ENCODE peak calls at places on chromosomes 16 and 17, in eight cellular contexts. C is AG09319; U is activated naive CD4-positive, alpha-beta T cell treated with Interleukin-2 at 50 U/mL for 16 hours; P is heart left ventricle; I is hypothalamus; Y is nucleus accumbens; A is stimulated activated naive CD8-positive, alpha-beta T cell treated with anti-CD3 and anti-CD28 coated beads, Interleukin-15, amount 100 ng/mL, for 72 hours; W is amniotic epithelial cell. T is an unnamed sample.

GRCh38 chr17:17305282-17305801 is 2.2 kb downstream of the NT5M start:
- DNase-seq in C (no peak), U (peak), P (no peak), I (no peak), Y (no peak), A (peak), W (no peak), T (no peak)

GRCh38 chr17:82439829-82440365 is 10.7 kb downstream of the CYBC1 start:
- DNase-seq in C (no peak), U (no peak), P (no peak), I (no peak), Y (no peak), A (no peak), W (no peak), T (no peak)

GRCh38 chr16:8204096-8204495 is 386.2 kb downstream of the TMEM114 start:
- DNase-seq in C (no peak), U (no peak), P (no peak), I (no peak), Y (no peak), A (no peak), W (no peak), T (no peak)

GRCh38 chr17:30554839-30555751 is 77.9 kb downstream of the GOSR1 start:
- DNase-seq in C (no peak), U (no peak), P (no peak), I (no peak), Y (no peak), A (no peak), W (peak), T (no peak)

GRCh38 chr17:34146440-34147043 is 108.5 kb upstream of the CCL2 start:
- DNase-seq in C (no peak), U (peak), P (peak), I (no peak), Y (no peak), A (peak), W (no peak), T (peak)

GRCh38 chr17:2243953-2244352 is 59.6 kb downstream of the SMG6 start:
- DNase-seq in C (no peak), U (no peak), P (no peak), I (no peak), Y (no peak), A (no peak), W (no peak), T (no peak)

GRCh38 chr16:4925791-4926190 is 11.2 kb downstream of the PPL start:
- DNase-seq in C (no peak), U (no peak), P (no peak), I (no peak), Y (no peak), A (no peak), W (peak), T (no peak)

GRCh38 chr16:1691956-1692355 is 13.9 kb downstream of the JPT2 start:
- DNase-seq in C (no peak), U (no peak), P (no peak), I (no peak), Y (no peak), A (no peak), W (peak), T (no peak)

GRCh38 chr17:8210761-8211458 is 535 bp upstream of the AURKB start:
- DNase-seq in C (no peak), U (no peak), P (no peak), I (no peak), Y (no peak), A (no peak), W (no peak), T (no peak)

GRCh38 chr17:71269201-71269600 is 851.6 kb upstream of the SOX9 start:
- DNase-seq in C (no peak), U (no peak), P (no peak), I (no peak), Y (no peak), A (no peak), W (no peak), T (no peak)

GRCh38 chr16:66451548-66451947 is 24.5 kb downstream of the BEAN1 start:
- DNase-seq in C (no peak), U (no peak), P (no peak), I (no peak), Y (no peak), A (no peak), W (no peak), T (no peak)

GRCh38 chr16:67246081-67246944 is 968 bp downstream of the FHOD1 start:
- DNase-seq in C (peak), U (peak), P (peak), I (peak), Y (peak), A (peak), W (peak), T (peak)

GRCh38 chr17:18031955-18032354 is 7.0 kb downstream of the ATPAF2 start:
- DNase-seq in C (no peak), U (no peak), P (no peak), I (no peak), Y (no peak), A (no peak), W (no peak), T (no peak)

GRCh38 chr16:56743840-56744239 is 13.9 kb downstream of the NUP93 start:
- DNase-seq in C (no peak), U (no peak), P (no peak), I (no peak), Y (no peak), A (no peak), W (no peak), T (no peak)

GRCh38 chr17:1977583-1978395 is 47.3 kb downstream of the RTN4RL1 start:
- DNase-seq in C (no peak), U (no peak), P (no peak), I (peak), Y (peak), A (no peak), W (no peak), T (peak)

GRCh38 chr17:73297934-73298861 is 13.6 kb downstream of the CDC42EP4 start:
- DNase-seq in C (no peak), U (no peak), P (no peak), I (no peak), Y (no peak), A (no peak), W (peak), T (no peak)

GRCh38 chr16:79062336-79062735 is 538.2 kb downstream of the MAF start:
- DNase-seq in C (no peak), U (no peak), P (no peak), I (no peak), Y (no peak), A (no peak), W (no peak), T (no peak)

GRCh38 chr16:88838566-88838965 is 18.2 kb downstream of the GALNS start:
- DNase-seq in C (no peak), U (no peak), P (no peak), I (no peak), Y (no peak), A (no peak), W (no peak), T (no peak)

GRCh38 chr16:75181630-75182029 is 25.3 kb downstream of the CTRB2 start:
- DNase-seq in C (no peak), U (no peak), P (no peak), I (no peak), Y (no peak), A (no peak), W (no peak), T (no peak)

GRCh38 chr16:86665929-86666328 is 87.6 kb downstream of the FOXL1 start:
- DNase-seq in C (no peak), U (no peak), P (no peak), I (no peak), Y (no peak), A (no peak), W (no peak), T (no peak)

GRCh38 chr17:32878211-32878610 is 1.3 kb upstream of the MYO1D start:
- DNase-seq in C (peak), U (no peak), P (no peak), I (no peak), Y (no peak), A (no peak), W (peak), T (no peak)

GRCh38 chr17:33369149-33369548 is 76.1 kb upstream of the ASIC2 start:
- DNase-seq in C (no peak), U (no peak), P (no peak), I (no peak), Y (no peak), A (no peak), W (no peak), T (no peak)

GRCh38 chr17:259341-259976 is 78.0 kb upstream of the DOC2B start:
- DNase-seq in C (no peak), U (no peak), P (no peak), I (no peak), Y (no peak), A (peak), W (no peak), T (no peak)

GRCh38 chr16:81804134-81804610 is 25.1 kb downstream of the PLCG2 start:
- DNase-seq in C (no peak), U (no peak), P (no peak), I (no peak), Y (no peak), A (no peak), W (no peak), T (no peak)

GRCh38 chr16:80540516-80541305 is at the start of gene DYNLRB2:
- DNase-seq in C (peak), U (peak), P (peak), I (peak), Y (peak), A (peak), W (peak), T (peak)

GRCh38 chr17:12088035-12088434 is 67.4 kb downstream of the MAP2K4 start:
- DNase-seq in C (no peak), U (no peak), P (no peak), I (no peak), Y (no peak), A (no peak), W (no peak), T (no peak)

GRCh38 chr17:1606352-1606985 is 22.2 kb downstream of the SLC43A2 start:
- DNase-seq in C (no peak), U (peak), P (no peak), I (no peak), Y (no peak), A (peak), W (no peak), T (no peak)

GRCh38 chr16:79656537-79657115 is 56.1 kb upstream of the MAF start:
- DNase-seq in C (no peak), U (no peak), P (no peak), I (no peak), Y (no peak), A (no peak), W (no peak), T (no peak)

GRCh38 chr16:71338632-71339031 is 19.9 kb upstream of the CALB2 start:
- DNase-seq in C (no peak), U (no peak), P (no peak), I (no peak), Y (no peak), A (no peak), W (no peak), T (no peak)

GRCh38 chr16:17224859-17225258 is 245.9 kb downstream of the XYLT1 start:
- DNase-seq in C (peak), U (no peak), P (no peak), I (no peak), Y (no peak), A (peak), W (peak), T (no peak)

GRCh38 chr16:89615596-89616090 is 2.2 kb downstream of the DPEP1 start:
- DNase-seq in C (no peak), U (no peak), P (no peak), I (no peak), Y (no peak), A (no peak), W (no peak), T (no peak)

GRCh38 chr16:19704321-19705130 is 13.5 kb downstream of the KNOP1 start:
- DNase-seq in C (peak), U (no peak), P (no peak), I (no peak), Y (no peak), A (no peak), W (peak), T (no peak)

T was measured in cerebellum.